ENCODE peak calls at places on chromosomes 12 and 14, in eight cellular contexts. One of them, this sample, is unnamed.
A peak's percentile ranks its signal among the peaks of the same experiment; 100 is the strongest.

GRCh38 chr12:17062296-17063061 is 456.5 kb upstream of the LMO3 start:
- DNase-seq in SW480: no peak
- DNase-seq in sigmoid colon: no peak
- DNase-seq in astrocyte of the spinal cord: no peak
- DNase-seq in PC-3: peak; percentile 59
- DNase-seq in kidney epithelial cell: no peak
- DNase-seq in foreskin melanocyte: no peak
- DNase-seq in AG08395: no peak
- DNase-seq in this sample: no peak

GRCh38 chr12:11881835-11882234 is 188.9 kb upstream of the BCL2L14 start:
- DNase-seq in SW480: no peak
- DNase-seq in sigmoid colon: no peak
- DNase-seq in astrocyte of the spinal cord: no peak
- DNase-seq in PC-3: no peak
- DNase-seq in kidney epithelial cell: no peak
- DNase-seq in foreskin melanocyte: no peak
- DNase-seq in AG08395: no peak
- DNase-seq in this sample: no peak

GRCh38 chr14:104957146-104958113 is 20.7 kb downstream of the AHNAK2 start:
- DNase-seq in SW480: no peak
- DNase-seq in sigmoid colon: no peak
- DNase-seq in astrocyte of the spinal cord: no peak
- DNase-seq in PC-3: peak; percentile 46
- DNase-seq in kidney epithelial cell: no peak
- DNase-seq in foreskin melanocyte: no peak
- DNase-seq in AG08395: no peak
- DNase-seq in this sample: no peak

GRCh38 chr12:69779928-69780327 is 41.3 kb downstream of the RAB3IP start:
- DNase-seq in SW480: no peak
- DNase-seq in sigmoid colon: no peak
- DNase-seq in astrocyte of the spinal cord: peak; percentile 42
- DNase-seq in PC-3: peak; percentile 79
- DNase-seq in kidney epithelial cell: no peak
- DNase-seq in foreskin melanocyte: peak; percentile 5
- DNase-seq in AG08395: peak; percentile 10
- DNase-seq in this sample: peak; percentile 8

GRCh38 chr14:95499354-95499750 is 17.1 kb downstream of the SYNE3 start:
- DNase-seq in SW480: no peak
- DNase-seq in sigmoid colon: no peak
- DNase-seq in astrocyte of the spinal cord: no peak
- DNase-seq in PC-3: no peak
- DNase-seq in kidney epithelial cell: no peak
- DNase-seq in foreskin melanocyte: no peak
- DNase-seq in AG08395: no peak
- DNase-seq in this sample: no peak

GRCh38 chr12:44287545-44287944 is 451.7 kb downstream of the TMEM117 start:
- DNase-seq in SW480: no peak
- DNase-seq in sigmoid colon: no peak
- DNase-seq in astrocyte of the spinal cord: no peak
- DNase-seq in PC-3: no peak
- DNase-seq in kidney epithelial cell: no peak
- DNase-seq in foreskin melanocyte: no peak
- DNase-seq in AG08395: no peak
- DNase-seq in this sample: peak; percentile 10

GRCh38 chr14:22542360-22542759 is 46.7 kb downstream of the DAD1 start:
- DNase-seq in SW480: no peak
- DNase-seq in sigmoid colon: no peak
- DNase-seq in astrocyte of the spinal cord: no peak
- DNase-seq in PC-3: peak; percentile 24
- DNase-seq in kidney epithelial cell: no peak
- DNase-seq in foreskin melanocyte: peak; percentile 75
- DNase-seq in AG08395: no peak
- DNase-seq in this sample: no peak

GRCh38 chr12:79420146-79420618 is 270.6 kb downstream of the PAWR start:
- DNase-seq in SW480: peak; percentile 53
- DNase-seq in sigmoid colon: no peak
- DNase-seq in astrocyte of the spinal cord: peak; percentile 93
- DNase-seq in PC-3: peak; percentile 95
- DNase-seq in kidney epithelial cell: peak; percentile 73
- DNase-seq in foreskin melanocyte: no peak
- DNase-seq in AG08395: peak; percentile 68
- DNase-seq in this sample: peak; percentile 93

GRCh38 chr14:101224356-101225115 is 321.0 kb upstream of the RTL1 start:
- DNase-seq in SW480: no peak
- DNase-seq in sigmoid colon: peak; percentile 59
- DNase-seq in astrocyte of the spinal cord: no peak
- DNase-seq in PC-3: no peak
- DNase-seq in kidney epithelial cell: no peak
- DNase-seq in foreskin melanocyte: no peak
- DNase-seq in AG08395: no peak
- DNase-seq in this sample: no peak

GRCh38 chr14:50347521-50347920 is 35.4 kb downstream of the DMAC2L start:
- DNase-seq in SW480: no peak
- DNase-seq in sigmoid colon: no peak
- DNase-seq in astrocyte of the spinal cord: peak; percentile 50
- DNase-seq in PC-3: peak; percentile 86
- DNase-seq in kidney epithelial cell: no peak
- DNase-seq in foreskin melanocyte: peak; percentile 33
- DNase-seq in AG08395: peak; percentile 55
- DNase-seq in this sample: peak; percentile 34

GRCh38 chr12:12720637-12721250 is 3.6 kb downstream of the CDKN1B start:
- DNase-seq in SW480: no peak
- DNase-seq in sigmoid colon: no peak
- DNase-seq in astrocyte of the spinal cord: peak; percentile 45
- DNase-seq in PC-3: peak; percentile 7
- DNase-seq in kidney epithelial cell: no peak
- DNase-seq in foreskin melanocyte: peak; percentile 54
- DNase-seq in AG08395: no peak
- DNase-seq in this sample: no peak

GRCh38 chr12:77442633-77443032 is 377.3 kb upstream of the E2F7 start:
- DNase-seq in SW480: no peak
- DNase-seq in sigmoid colon: no peak
- DNase-seq in astrocyte of the spinal cord: no peak
- DNase-seq in PC-3: no peak
- DNase-seq in kidney epithelial cell: no peak
- DNase-seq in foreskin melanocyte: no peak
- DNase-seq in AG08395: peak; percentile 31
- DNase-seq in this sample: no peak

GRCh38 chr12:130134563-130134915 is 27.7 kb upstream of the FZD10 start:
- DNase-seq in SW480: no peak
- DNase-seq in sigmoid colon: no peak
- DNase-seq in astrocyte of the spinal cord: no peak
- DNase-seq in PC-3: no peak
- DNase-seq in kidney epithelial cell: no peak
- DNase-seq in foreskin melanocyte: no peak
- DNase-seq in AG08395: no peak
- DNase-seq in this sample: no peak

GRCh38 chr12:128178551-128178950 is 88.4 kb upstream of the TMEM132C start:
- DNase-seq in SW480: no peak
- DNase-seq in sigmoid colon: no peak
- DNase-seq in astrocyte of the spinal cord: no peak
- DNase-seq in PC-3: peak; percentile 16
- DNase-seq in kidney epithelial cell: no peak
- DNase-seq in foreskin melanocyte: no peak
- DNase-seq in AG08395: no peak
- DNase-seq in this sample: no peak

GRCh38 chr14:61233436-61233956 is 47.6 kb downstream of the TMEM30B start:
- DNase-seq in SW480: no peak
- DNase-seq in sigmoid colon: no peak
- DNase-seq in astrocyte of the spinal cord: no peak
- DNase-seq in PC-3: no peak
- DNase-seq in kidney epithelial cell: no peak
- DNase-seq in foreskin melanocyte: no peak
- DNase-seq in AG08395: no peak
- DNase-seq in this sample: no peak

GRCh38 chr14:20781805-20782204 is 737 bp downstream of the RNASE6 start:
- DNase-seq in SW480: no peak
- DNase-seq in sigmoid colon: no peak
- DNase-seq in astrocyte of the spinal cord: no peak
- DNase-seq in PC-3: no peak
- DNase-seq in kidney epithelial cell: no peak
- DNase-seq in foreskin melanocyte: no peak
- DNase-seq in AG08395: no peak
- DNase-seq in this sample: no peak